ENCODE peak calls at places on chromosome 20, in ten cellular contexts. C is transverse colon; W is endodermal cell; R is OCI-LY7; Z is GM23248; X is thoracic aorta; O is CD8-positive, alpha-beta T cell; M is adrenal gland; A is heart left ventricle; H is heart right ventricle. Y is an unnamed sample.
A peak's percentile ranks its signal among the peaks of the same experiment; 100 is the strongest.

GRCh38 chr20:8434326-8434876 is 302.3 kb downstream of the PLCB1 start:
- DNase-seq in Z (peak; percentile 21), M (no peak), O (no peak), W (no peak), H (no peak), A (no peak), X (no peak), C (no peak), R (no peak), Y (no peak)

GRCh38 chr20:31869942-31870702 is at the start of the genes DUSP15 and TTLL9:
- DNase-seq in M (peak; percentile 40), W (peak; percentile 78), O (no peak), Z (peak; percentile 49), X (no peak), H (peak; percentile 49), A (peak; percentile 55), R (no peak), C (peak; percentile 26), Y (peak; percentile 32)

GRCh38 chr20:47795214-47795667 is 10.0 kb upstream of the SULF2 start:
- DNase-seq in X (peak; percentile 56), A (no peak), O (no peak), C (no peak), W (no peak), H (peak; percentile 49), M (peak; percentile 83), Z (no peak), R (no peak), Y (no peak)

GRCh38 chr20:61895016-61895415 is 170.7 kb downstream of the TAF4 start:
- DNase-seq in X (no peak), H (no peak), C (no peak), R (no peak), O (no peak), M (no peak), Z (no peak), W (no peak), A (no peak), Y (no peak)

GRCh38 chr20:56634307-56634706 is 5.2 kb downstream of the TFAP2C start:
- DNase-seq in R (no peak), X (no peak), C (no peak), Z (no peak), O (no peak), H (no peak), A (no peak), M (no peak), W (no peak), Y (no peak)

GRCh38 chr20:4850960-4851359 is 129.3 kb downstream of the PRND start:
- DNase-seq in C (no peak), R (no peak), W (no peak), X (no peak), Z (no peak), O (no peak), A (no peak), M (no peak), H (no peak), Y (no peak)

GRCh38 chr20:14197097-14197496 is 140.3 kb downstream of the FLRT3 start:
- DNase-seq in C (no peak), Z (peak; percentile 68), O (no peak), M (no peak), R (no peak), X (no peak), A (no peak), H (no peak), W (no peak), Y (no peak)

GRCh38 chr20:47041500-47041899 is 146.9 kb downstream of the EYA2 start:
- DNase-seq in M (no peak), R (no peak), C (no peak), O (no peak), W (no peak), H (no peak), X (no peak), Z (no peak), A (no peak), Y (no peak)

GRCh38 chr20:53981752-53982437 is 88.5 kb downstream of the BCAS1 start:
- DNase-seq in W (no peak), C (no peak), A (no peak), R (no peak), M (no peak), O (no peak), Z (peak; percentile 70), H (no peak), X (no peak), Y (no peak)

GRCh38 chr20:33554914-33555420 is 65.1 kb downstream of the CBFA2T2 start:
- DNase-seq in M (peak; percentile 19), Z (peak; percentile 86), A (no peak), R (peak; percentile 91), X (no peak), W (no peak), C (no peak), H (no peak), O (peak; percentile 22), Y (no peak)

GRCh38 chr20:63968136-63968927 is 1.4 kb downstream of the ZNF512B start:
- DNase-seq in X (no peak), O (no peak), M (peak; percentile 20), H (peak; percentile 13), C (peak; percentile 7), R (no peak), Z (no peak), W (peak; percentile 47), A (peak; percentile 19), Y (no peak)
- H3K4me3 ChIP-seq in X (peak overlapping the region; percentile 80), O (peak overlapping the region; percentile 57), M (peak overlapping the region; percentile 24), H (peak overlapping the region; percentile 66), C (no peak overlapping the region), R (peak overlapping the region; percentile 72), Z (peak overlapping the region; percentile 83), W (peak overlapping the region; percentile 86), A (peak overlapping the region; percentile 51), Y (peak overlapping the region; percentile 62)

DNA sequence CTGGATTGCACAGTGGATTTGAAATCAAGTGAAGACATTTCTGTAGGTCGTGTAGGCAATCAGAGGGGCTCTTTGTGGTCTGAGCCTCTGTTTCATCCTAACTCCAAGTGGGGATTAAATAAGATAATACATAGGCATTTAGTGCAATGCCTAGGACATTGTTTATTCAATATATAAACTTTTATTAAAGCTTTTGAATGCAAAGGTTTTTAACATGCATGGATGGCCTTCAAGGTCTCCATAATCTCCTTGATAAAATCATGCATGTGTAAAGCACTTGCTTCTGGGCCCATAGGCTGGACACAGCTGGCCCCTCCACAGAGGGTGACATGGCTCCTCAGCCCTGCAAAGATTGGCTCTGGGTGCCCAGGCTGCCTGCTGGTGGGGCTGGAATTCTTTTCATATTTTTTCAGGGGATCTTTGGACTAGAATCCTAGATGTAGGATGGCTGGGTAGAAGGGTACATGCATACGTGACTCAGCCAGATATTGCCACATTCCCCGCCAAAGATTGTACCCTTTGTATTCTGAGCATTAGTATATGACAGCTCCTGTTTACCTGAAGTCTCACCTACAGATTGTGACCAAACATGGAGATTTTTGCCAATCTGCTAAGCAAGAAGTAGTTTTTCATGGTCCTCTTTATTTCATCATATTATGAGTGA is 19.0 kb upstream of the AVP start:
- DNase-seq in A (no peak), M (no peak), R (no peak), Z (no peak), H (no peak), C (no peak), W (no peak), X (no peak), O (no peak), Y (no peak)
- H3K4me1 ChIP-seq in A (no peaks in the 10 kb centered on the region), M (peaks cover 9% of the 10 kb centered on the region), R (no peaks in the 10 kb centered on the region), Z (no peaks in the 10 kb centered on the region), H (no peaks in the 10 kb centered on the region), C (no peaks in the 10 kb centered on the region), W (no peaks in the 10 kb centered on the region), X (no peaks in the 10 kb centered on the region), O (peaks cover 21% of the 10 kb centered on the region), Y (no peaks in the 10 kb centered on the region)

GRCh38 chr20:20414640-20415274 is 46.9 kb downstream of the INSM1 start:
- DNase-seq in R (no peak), W (no peak), O (no peak), X (no peak), C (no peak), H (no peak), M (no peak), A (no peak), Z (no peak), Y (no peak)

GRCh38 chr20:20413801-20414200 is 45.9 kb downstream of the INSM1 start:
- DNase-seq in W (peak; percentile 77), A (no peak), C (no peak), M (no peak), O (no peak), H (no peak), X (no peak), Z (peak; percentile 2), R (no peak), Y (no peak)

GRCh38 chr20:20411382-20411781 is 43.5 kb downstream of the INSM1 start:
- DNase-seq in X (no peak), H (no peak), Z (no peak), A (no peak), C (no peak), O (no peak), W (no peak), M (no peak), R (no peak), Y (no peak)

GRCh38 chr20:20411841-20412240 is 43.9 kb downstream of the INSM1 start:
- DNase-seq in C (no peak), X (no peak), O (no peak), H (no peak), A (no peak), R (no peak), Z (no peak), M (no peak), W (no peak), Y (no peak)

GRCh38 chr20:20412750-20413149 is 44.8 kb downstream of the INSM1 start:
- DNase-seq in O (no peak), Z (no peak), H (no peak), X (no peak), M (no peak), R (no peak), C (no peak), W (no peak), A (no peak), Y (no peak)
- H3K4me3 ChIP-seq in O (no peak overlapping the region), Z (no peak overlapping the region), H (no peak overlapping the region), X (no peak overlapping the region), M (no peak overlapping the region), R (no peak overlapping the region), C (no peak overlapping the region), W (no peak overlapping the region), A (no peak overlapping the region), Y (no peak overlapping the region)

GRCh38 chr20:38115896-38116295 is 49.2 kb downstream of the TGM2 start:
- DNase-seq in A (no peak), C (no peak), W (no peak), Z (no peak), X (no peak), R (no peak), O (no peak), M (no peak), H (no peak), Y (no peak)

GRCh38 chr20:38112943-38113294 is 52.2 kb downstream of the TGM2 start:
- DNase-seq in H (no peak), C (no peak), X (no peak), Z (no peak), R (no peak), M (no peak), W (no peak), A (no peak), O (no peak), Y (no peak)

GRCh38 chr20:38113401-38114325 is 51.4 kb downstream of the TGM2 start:
- DNase-seq in W (peak; percentile 92), H (no peak), O (no peak), R (peak; percentile 21), M (no peak), A (no peak), X (no peak), Z (no peak), C (no peak), Y (peak; percentile 36)

GRCh38 chr20:38115205-38115604 is 49.9 kb downstream of the TGM2 start:
- DNase-seq in C (no peak), A (no peak), O (no peak), X (no peak), W (peak; percentile 13), R (no peak), H (no peak), M (no peak), Z (no peak), Y (no peak)

GRCh38 chr20:38114353-38114791 is 50.7 kb downstream of the TGM2 start:
- DNase-seq in Z (peak; percentile 85), H (no peak), A (no peak), W (peak; percentile 15), R (no peak), X (no peak), C (no peak), M (no peak), O (no peak), Y (no peak)
- H3K4me1 ChIP-seq in Z (peaks cover 39% of the 10 kb centered on the region), H (peaks cover 38% of the 10 kb centered on the region), A (peaks cover 36% of the 10 kb centered on the region), W (no peaks in the 10 kb centered on the region), R (no peaks in the 10 kb centered on the region), X (peaks cover 41% of the 10 kb centered on the region), C (peaks cover 21% of the 10 kb centered on the region), M (peaks cover 25% of the 10 kb centered on the region), O (no peaks in the 10 kb centered on the region), Y (peaks cover 20% of the 10 kb centered on the region)

Y was measured in lung.